ENCODE peak calls at places on chromosomes 3 and 15, in four cellular contexts. C is esophagus squamous epithelium; F is CD8-positive, alpha-beta memory T cell; Y is GM23338. B is an unnamed sample. For H3K4me1, the result is how much of the 10 kb centered on the place peaks cover.

GRCh38 chr3:28840976-28841376 is 439.9 kb upstream of the RBMS3 start:
- DNase-seq in Y (no peak), F (no peak), C (no peak), B (no peak)

GRCh38 chr3:62101488-62101887 is 271.9 kb downstream of the FEZF2 start:
- DNase-seq in F (no peak), C (no peak), Y (no peak), B (no peak)

GRCh38 chr15:51234181-51234927 is 104.0 kb downstream of the CYP19A1 start:
- DNase-seq in F (no peak), Y (peak), C (no peak), B (no peak)

GRCh38 chr3:196016485-196016884 is 65.4 kb downstream of the TFRC start:
- DNase-seq in F (no peak), C (no peak), Y (no peak), B (no peak)

GRCh38 chr3:16205156-16205870 is 30.8 kb downstream of the GALNT15 start:
- DNase-seq in F (no peak), C (no peak), Y (no peak), B (no peak)

GRCh38 chr3:35663471-35663870 is 24.1 kb downstream of the ARPP21 start:
- DNase-seq in F (no peak), C (no peak), Y (peak), B (no peak)

GRCh38 chr3:178126686-178127085 is 409.6 kb upstream of the KCNMB2 start:
- DNase-seq in Y (no peak), F (no peak), C (no peak), B (no peak)

GRCh38 chr15:80072285-80072684 is 12.8 kb downstream of the ZFAND6 start:
- DNase-seq in Y (peak), F (peak), C (no peak), B (no peak)

GRCh38 chr15:86879250-86880229 is 799.9 kb downstream of the AGBL1 start:
- DNase-seq in Y (no peak), C (no peak), F (no peak), B (no peak)

GRCh38 chr3:159840900-159841299 is 147.7 kb upstream of the IL12A start:
- DNase-seq in F (no peak), C (no peak), Y (no peak), B (no peak)
- H3K4me3 ChIP-seq in F (no peak), C (no peak), Y (peak), B (peak)

GRCh38 chr3:20057612-20058180 is 17.4 kb downstream of the KAT2B start:
- DNase-seq in Y (no peak), F (no peak), C (no peak), B (no peak)

GRCh38 chr3:20062996-20063395 is 22.8 kb downstream of the KAT2B start:
- DNase-seq in Y (no peak), F (no peak), C (no peak), B (no peak)

GRCh38 chr3:20064387-20064786 is 24.1 kb downstream of the KAT2B start:
- DNase-seq in F (no peak), C (no peak), Y (no peak), B (no peak)

GRCh38 chr3:20061331-20061730 is 21.1 kb downstream of the KAT2B start:
- DNase-seq in Y (no peak), C (no peak), F (no peak), B (no peak)

DNA sequence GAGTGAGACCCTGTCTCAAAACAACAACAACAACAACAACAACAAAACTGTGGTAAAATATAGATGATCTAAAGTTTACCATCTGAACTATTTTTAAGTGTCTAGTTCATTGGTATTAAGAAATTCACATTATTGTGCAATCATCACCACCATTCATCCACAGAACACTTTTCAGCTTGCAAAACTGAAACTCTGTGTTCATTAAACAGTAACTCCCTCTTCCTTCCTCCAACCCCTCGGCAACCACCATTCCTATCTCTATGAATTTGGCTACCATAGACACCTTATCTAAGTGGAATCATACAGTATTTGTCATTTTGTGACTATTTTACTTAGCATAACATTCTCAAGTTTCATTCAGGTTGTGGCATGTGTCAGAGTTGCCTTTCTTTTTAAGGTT is 20.7 kb downstream of the KAT2B start:
- DNase-seq in C (no peak), F (no peak), Y (no peak), B (no peak)
- H3K4me1 ChIP-seq in C (under half), F (under half), Y (under half), B (under half)

DNA sequence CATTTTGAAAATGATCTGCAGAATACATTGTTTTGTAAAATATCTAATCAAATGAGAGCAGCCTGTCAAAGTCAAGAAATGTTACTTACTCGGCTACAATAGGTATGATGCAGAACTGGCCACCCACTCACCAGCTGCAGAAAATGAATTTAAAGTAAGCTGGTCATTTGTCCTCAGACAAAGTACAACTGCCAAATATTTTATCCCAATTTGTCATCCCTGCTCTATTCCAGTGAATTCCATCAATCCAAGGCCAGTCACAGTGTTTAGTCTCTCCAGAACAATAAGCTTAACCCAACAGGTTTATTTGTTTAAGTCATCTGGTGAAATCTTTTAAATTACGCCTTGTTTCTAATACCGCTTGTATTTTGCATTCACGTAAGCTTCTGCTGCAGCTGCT is 46.6 kb upstream of the TCF12 start:
- DNase-seq in F (no peak), C (no peak), Y (no peak), B (no peak)
- H3K4me3 ChIP-seq in F (no peak), C (no peak), Y (no peak), B (no peak)

DNA sequence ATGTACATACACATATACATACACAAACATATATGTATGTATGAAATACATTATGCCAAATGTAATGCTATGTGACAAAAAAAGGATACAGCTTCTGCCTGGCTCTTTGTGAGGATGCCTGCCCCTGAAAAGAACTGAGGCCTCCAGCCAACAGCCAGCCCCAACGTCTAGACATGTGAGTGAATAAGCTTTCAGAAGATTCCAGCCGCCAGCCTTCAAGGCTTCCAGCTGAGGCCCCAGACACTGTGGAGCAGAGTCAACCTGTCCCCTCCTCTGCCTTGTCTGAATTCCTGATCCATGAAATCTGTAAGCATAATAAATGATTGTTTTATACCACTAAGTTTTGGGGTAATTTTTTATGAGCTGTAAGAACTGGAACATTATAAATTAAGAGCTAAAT is 24.7 kb downstream of the GXYLT2 start:
- DNase-seq in C (no peak), Y (no peak), F (no peak), B (no peak)
- H3K4me1 ChIP-seq in C (under half), Y (under half), F (under half), B (under half)

GRCh38 chr3:139930201-139930600 is 4.8 kb upstream of the CLSTN2 start:
- DNase-seq in C (no peak), F (no peak), Y (no peak), B (no peak)

GRCh38 chr3:139935866-139936817 is 1.2 kb downstream of the CLSTN2 start:
- DNase-seq in F (no peak), Y (peak), C (no peak), B (peak)

GRCh38 chr3:139935071-139935865 is at the start of gene CLSTN2:
- DNase-seq in C (no peak), Y (peak), F (no peak), B (peak)

GRCh38 chr3:139937674-139938279 is 2.8 kb downstream of the CLSTN2 start:
- DNase-seq in Y (peak), C (no peak), F (no peak), B (no peak)

GRCh38 chr3:139934557-139935070 is 371 bp upstream of the CLSTN2 start:
- DNase-seq in F (no peak), C (no peak), Y (peak), B (peak)
- H3K4me3 ChIP-seq in F (no peak), C (peak), Y (peak), B (peak)

DNA sequence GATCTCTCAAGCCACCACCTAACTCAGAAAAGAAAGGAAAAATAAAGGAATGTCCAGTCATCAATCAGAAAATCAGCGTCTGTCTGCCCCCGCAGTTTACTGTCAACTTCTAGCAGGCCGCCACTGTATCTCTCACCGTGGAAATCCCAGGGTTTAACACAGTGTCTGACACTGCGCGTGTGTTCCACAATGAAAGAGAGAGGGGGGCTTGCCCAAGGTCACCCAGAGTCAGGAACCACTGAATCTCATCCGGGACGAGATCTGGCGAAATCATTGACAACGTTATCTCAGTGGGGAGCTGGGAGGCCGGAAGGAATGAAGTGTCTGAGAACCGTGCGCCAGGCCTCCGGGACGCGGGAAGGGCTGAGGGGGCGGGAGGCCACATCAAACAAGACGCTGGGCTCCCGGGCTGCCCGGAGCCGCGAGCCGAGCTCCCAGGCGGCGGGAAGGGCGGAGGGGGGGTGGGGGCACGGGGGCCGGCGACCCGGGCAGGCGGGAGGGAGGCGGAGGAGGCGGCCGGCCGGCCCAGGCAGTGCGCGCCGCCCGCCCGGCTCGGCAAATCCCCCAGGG is 2.2 kb upstream of the HES1 start:
- DNase-seq in C (no peak), F (no peak), Y (peak), B (peak)
- H3K4me1 ChIP-seq in C (under half), F (under half), Y (half or more), B (half or more)

DNA sequence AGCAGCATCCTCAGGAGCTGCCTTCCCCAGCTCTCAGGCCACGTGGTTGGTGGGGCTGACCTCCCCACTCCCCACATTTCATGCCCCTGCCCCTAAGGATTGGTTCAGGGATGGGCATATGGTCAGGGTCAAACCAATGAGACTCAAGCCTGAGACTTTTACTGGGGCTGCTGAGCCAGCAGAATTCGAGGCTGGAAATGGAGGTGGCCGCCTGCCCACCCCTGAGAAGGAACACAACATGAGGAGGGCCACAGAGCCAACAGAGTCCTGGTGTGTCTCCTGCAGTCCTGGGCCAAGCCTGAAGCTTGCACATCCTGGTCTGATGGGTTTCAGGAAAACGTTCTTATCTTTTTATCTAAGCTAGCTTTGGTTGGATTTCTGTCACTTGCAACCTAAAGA is 5.9 kb downstream of the EHD4 start:
- DNase-seq in F (no peak), C (no peak), Y (no peak), B (no peak)
- H3K4me3 ChIP-seq in F (no peak), C (no peak), Y (no peak), B (no peak)

DNA sequence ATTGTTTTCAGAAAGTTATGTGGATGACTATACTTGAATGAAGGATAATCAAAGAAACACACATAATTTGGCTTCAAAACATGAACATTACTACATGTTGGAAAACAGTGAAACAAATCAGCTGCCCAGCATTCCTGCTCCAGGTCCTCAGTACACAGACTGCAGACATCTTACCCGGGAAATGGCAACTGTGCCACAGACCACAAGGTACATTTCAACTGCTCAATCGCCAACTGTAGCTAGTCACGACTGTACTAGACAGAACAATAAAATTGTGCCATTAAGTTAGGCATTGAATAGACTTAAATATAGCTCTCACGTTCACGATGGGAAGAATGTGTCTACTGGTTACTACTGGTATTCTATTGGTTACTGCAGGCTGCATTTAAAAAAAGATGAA is 5.0 kb downstream of the NAA50 start:
- DNase-seq in C (no peak), Y (no peak), F (no peak), B (no peak)
- H3K4me1 ChIP-seq in C (under half), Y (under half), F (under half), B (half or more)

DNA sequence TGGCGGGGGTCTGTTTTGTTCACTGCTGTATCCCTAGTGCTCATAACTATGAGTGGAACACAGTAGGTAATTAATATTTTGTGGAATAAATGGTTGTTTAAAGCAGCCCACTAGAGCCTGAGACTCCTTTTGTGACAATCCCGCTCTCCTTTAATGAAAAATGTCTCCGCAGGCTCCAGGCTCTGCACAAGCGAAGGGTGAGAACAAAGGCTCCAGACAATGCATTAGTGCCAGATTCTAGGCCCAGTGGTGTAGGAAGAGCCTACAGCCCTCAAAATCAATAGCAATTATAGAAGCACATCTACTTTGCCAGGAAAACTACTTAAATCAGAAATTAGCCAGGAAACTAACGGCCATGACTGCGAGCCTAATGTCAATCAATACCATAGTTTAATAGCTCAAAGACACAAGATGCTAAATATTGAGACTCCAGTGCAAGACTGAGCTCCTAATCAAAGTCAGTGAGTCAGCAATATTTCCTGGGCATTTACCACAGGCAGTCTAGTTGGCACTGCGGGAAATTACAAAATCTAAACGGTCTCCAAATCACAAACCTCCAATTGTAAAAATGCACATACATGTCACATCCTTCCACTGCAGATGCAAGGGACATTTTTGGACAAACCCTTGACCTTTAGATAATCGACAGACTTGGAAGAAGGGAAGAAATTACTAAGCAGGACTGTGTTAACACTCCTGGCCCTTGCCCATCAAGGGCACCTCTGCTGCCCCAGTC is 2.3 kb downstream of the ANXA2 start:
- DNase-seq in Y (no peak), F (no peak), C (no peak), B (no peak)
- H3K4me3 ChIP-seq in Y (no peak), F (no peak), C (peak), B (peak)